ENCODE peak calls at places on chromosomes 3 and 15, in six cellular contexts. E is HCT116, B is PC-3, C is GM23338, O is neural progenitor cell, Q is MM.1S. V is an unnamed sample.

GRCh38 chr3:48926425-48927392 is 8.1 kb downstream of the ARIH2 start:
- DNase-seq in E (no peak), B (peak; percentile 39), O (no peak), Q (no peak), C (no peak), V (peak; percentile 13)

GRCh38 chr3:86958534-86958933 is 32.4 kb downstream of the VGLL3 start:
- DNase-seq in C (peak; percentile 26), O (no peak), B (peak; percentile 34), Q (no peak), E (no peak), V (no peak)

GRCh38 chr3:118782755-118783202 is 251.9 kb downstream of the IGSF11 start:
- DNase-seq in C (no peak), E (peak; percentile 34), Q (no peak), O (no peak), B (peak; percentile 45), V (no peak)

GRCh38 chr3:81198766-81199165 is 562.7 kb downstream of the GBE1 start:
- DNase-seq in O (no peak), Q (no peak), B (peak; percentile 17), E (no peak), C (no peak), V (no peak)

GRCh38 chr15:70584838-70585706 is 178.3 kb downstream of the UACA start:
- DNase-seq in C (peak; percentile 85), E (peak; percentile 38), Q (no peak), O (peak; percentile 89), B (peak; percentile 78), V (peak; percentile 81)

GRCh38 chr15:78384651-78385050 is 44.5 kb downstream of the CRABP1 start:
- DNase-seq in B (no peak), Q (no peak), E (no peak), O (no peak), C (no peak), V (no peak)

GRCh38 chr15:40282144-40282869 is 557 bp downstream of the ANKRD63 start:
- DNase-seq in B (peak; percentile 43), C (peak; percentile 75), O (peak; percentile 84), E (no peak), Q (no peak), V (peak; percentile 54)

GRCh38 chr15:39624806-39625205 is 43.9 kb downstream of the THBS1 start:
- DNase-seq in E (no peak), Q (peak; percentile 80), O (no peak), C (no peak), B (peak; percentile 88), V (peak; percentile 43)

GRCh38 chr3:153704115-153704514 is 417.1 kb upstream of the ARHGEF26 start:
- DNase-seq in E (no peak), Q (no peak), C (no peak), O (no peak), B (peak; percentile 61), V (no peak)

GRCh38 chr3:15682766-15683165 is 81.2 kb downstream of the BTD start:
- DNase-seq in O (no peak), Q (no peak), C (no peak), E (no peak), B (no peak), V (no peak)

GRCh38 chr3:71776543-71776942 is 8.4 kb downstream of the PROK2 start:
- DNase-seq in C (no peak), E (no peak), B (no peak), O (no peak), Q (no peak), V (no peak)

GRCh38 chr3:184618793-184619192 is 57.2 kb downstream of the EPHB3 start:
- DNase-seq in O (no peak), C (no peak), Q (no peak), B (no peak), E (no peak), V (no peak)

GRCh38 chr3:128482175-128482856 is 10.7 kb downstream of the GATA2 start:
- DNase-seq in E (no peak), B (no peak), Q (no peak), C (no peak), O (peak; percentile 48), V (no peak)
- H3K4me1 ChIP-seq in E (peaks cover 8% of the 10 kb centered on the region), B (peaks cover 43% of the 10 kb centered on the region), Q (no peaks in the 10 kb centered on the region), C (peaks cover 51% of the 10 kb centered on the region), O (peaks cover 51% of the 10 kb centered on the region), V (peaks cover 21% of the 10 kb centered on the region)

GRCh38 chr15:89172921-89173320 is 48.5 kb downstream of the RLBP1 start:
- DNase-seq in Q (no peak), E (no peak), O (no peak), C (no peak), B (no peak), V (no peak)
- TF ChIP-seq EZH2phosphoT487 in Q (no peak), E (no peak), O (no peak), C (no peak), B (no peak), V (no peak)

DNA sequence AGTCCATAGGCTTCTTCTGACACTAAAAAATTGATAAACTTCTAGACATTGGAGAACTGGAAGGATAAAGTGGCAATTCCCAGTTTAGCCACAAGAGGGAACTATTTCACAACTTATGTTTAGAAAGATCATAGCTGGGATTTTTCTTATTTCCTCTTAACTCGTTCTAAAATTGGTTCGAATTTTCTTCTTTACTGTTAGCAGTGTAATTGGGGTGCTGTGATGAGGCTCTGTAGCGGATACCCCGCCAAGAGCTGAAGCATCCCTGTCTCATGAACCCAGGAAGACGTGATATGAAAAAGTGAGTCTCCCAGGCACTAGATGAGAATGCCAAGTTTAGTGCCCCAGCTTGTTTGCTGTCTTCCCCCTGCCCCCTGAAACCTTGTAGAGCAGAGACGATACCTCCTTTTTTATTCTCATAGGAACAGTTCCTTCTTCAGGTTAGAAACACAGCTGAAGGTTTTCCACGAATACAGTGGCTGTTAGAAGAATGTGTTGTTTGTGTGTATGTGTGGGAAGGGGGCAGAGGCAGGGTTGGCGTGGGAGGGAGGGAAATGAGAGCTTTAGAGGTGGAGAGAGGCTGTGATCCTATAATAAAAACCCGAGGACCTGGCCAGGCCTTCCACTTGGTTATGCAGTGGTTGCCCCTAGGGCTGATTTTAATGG is 85.2 kb downstream of the PDCD6IP start:
- DNase-seq in O (peak; percentile 59), B (peak; percentile 85), Q (peak; percentile 55), E (peak; percentile 23), C (peak; percentile 76), V (peak; percentile 60)
- H3K4me3 ChIP-seq in O (peak overlapping the region; percentile 16), B (no peak overlapping the region), Q (peak overlapping the region; percentile 21), E (no peak overlapping the region), C (no peak overlapping the region), V (no peak overlapping the region)

DNA sequence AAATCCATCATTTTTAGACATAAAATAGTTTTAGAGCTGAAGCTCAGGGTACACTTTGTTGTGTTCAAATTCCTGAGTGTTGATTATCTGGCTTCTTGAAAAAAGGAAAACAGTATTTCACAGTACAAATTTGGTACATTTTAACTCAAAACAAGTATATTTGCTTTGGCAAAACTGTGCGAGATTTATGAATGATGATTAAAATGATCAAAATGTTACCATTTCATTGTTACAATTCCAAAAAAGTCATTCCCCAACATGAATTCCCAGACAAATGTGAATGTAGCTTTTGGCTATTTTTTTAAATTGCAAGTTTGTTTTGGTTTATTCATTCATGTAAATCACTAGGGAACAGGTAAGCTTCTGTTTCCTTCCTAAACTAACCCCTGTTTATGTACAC is 347.4 kb upstream of the DCBLD2 start:
- DNase-seq in B (peak; percentile 21), C (no peak), O (no peak), Q (no peak), E (no peak), V (no peak)
- H3K4me1 ChIP-seq in B (peaks cover 54% of the 10 kb centered on the region), C (no peaks in the 10 kb centered on the region), O (no peaks in the 10 kb centered on the region), Q (no peaks in the 10 kb centered on the region), E (no peaks in the 10 kb centered on the region), V (no peaks in the 10 kb centered on the region)

DNA sequence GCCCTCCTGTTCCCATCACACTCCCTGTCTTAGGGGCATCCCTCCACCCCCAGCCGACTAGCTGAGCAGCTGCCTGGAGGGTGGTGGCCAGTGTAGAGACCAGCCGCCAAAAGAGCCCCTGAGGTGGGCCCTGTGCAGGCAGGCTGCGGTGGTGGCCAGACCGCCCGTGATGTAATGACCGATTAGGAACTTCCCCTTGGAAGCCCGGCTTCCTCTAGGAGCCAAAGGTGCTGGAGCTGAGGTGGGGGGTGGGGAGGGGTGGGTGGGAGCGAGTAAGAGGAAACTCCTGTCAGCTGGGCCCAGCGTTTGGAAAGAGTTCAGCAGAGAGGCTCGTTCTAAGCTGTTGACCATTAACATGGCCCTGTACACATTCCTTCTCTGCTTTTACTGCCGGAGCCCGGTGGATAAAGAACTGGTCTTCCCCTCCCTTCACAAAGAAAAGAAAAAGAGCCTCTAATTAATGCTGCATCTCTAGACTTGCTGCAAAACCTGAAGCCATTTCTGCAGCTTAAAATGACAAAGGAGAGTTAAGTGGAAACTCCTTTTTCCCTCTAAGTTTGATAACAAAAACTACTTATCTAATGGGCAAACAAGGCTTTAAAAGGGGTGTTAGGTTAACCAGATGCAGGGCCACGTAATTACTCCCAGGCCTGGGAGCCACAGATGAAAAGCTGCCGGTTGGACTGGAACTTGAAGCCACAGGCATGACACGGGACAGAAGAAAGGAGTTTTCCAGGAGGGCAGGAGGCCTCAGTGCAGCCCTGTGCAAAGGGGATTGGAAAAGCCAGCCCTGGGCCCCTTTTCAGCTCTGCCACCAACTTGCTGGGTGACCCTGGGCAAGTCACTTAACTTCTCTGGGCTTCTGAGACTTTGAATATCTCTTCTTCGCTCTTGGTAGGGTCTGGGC is 71.2 kb downstream of the SMAD6 start:
- DNase-seq in E (no peak), C (peak; percentile 19), O (peak; percentile 74), B (no peak), Q (no peak), V (peak; percentile 78)
- TF ChIP-seq EZH2phosphoT487 in E (no peak), C (no peak), O (no peak), B (no peak), Q (no peak), V (no peak)

GRCh38 chr15:90883526-90883931 is 775 bp upstream of the FES start:
- DNase-seq in E (no peak), B (no peak), Q (no peak), O (no peak), C (peak; percentile 18), V (no peak)
- H3K4me3 ChIP-seq in E (no peak overlapping the region), B (no peak overlapping the region), Q (no peak overlapping the region), O (no peak overlapping the region), C (peak overlapping the region; percentile 57), V (no peak overlapping the region)

GRCh38 chr15:84699538-84700191 is 16.3 kb downstream of the SEC11A start:
- DNase-seq in C (no peak), O (no peak), E (no peak), B (no peak), Q (no peak), V (no peak)

GRCh38 chr15:84697353-84697990 is 18.5 kb downstream of the SEC11A start:
- DNase-seq in Q (no peak), E (no peak), B (no peak), C (no peak), O (no peak), V (no peak)

GRCh38 chr15:84696757-84697156 is 19.2 kb downstream of the SEC11A start:
- DNase-seq in O (no peak), C (no peak), E (no peak), Q (no peak), B (no peak), V (no peak)
- H3K4me1 ChIP-seq in O (no peaks in the 10 kb centered on the region), C (no peaks in the 10 kb centered on the region), E (peaks cover 16% of the 10 kb centered on the region), Q (no peaks in the 10 kb centered on the region), B (no peaks in the 10 kb centered on the region), V (no peaks in the 10 kb centered on the region)

GRCh38 chr3:79002465-79003372 is 765.1 kb downstream of the ROBO1 start:
- DNase-seq in Q (no peak), B (no peak), E (no peak), O (no peak), C (no peak), V (no peak)
- TF ChIP-seq EZH2phosphoT487 in Q (no peak), B (no peak), E (no peak), O (no peak), C (no peak), V (no peak)

GRCh38 chr3:126025116-126025729 is 56.2 kb downstream of the ROPN1B start:
- DNase-seq in E (no peak), B (no peak), O (no peak), Q (no peak), C (no peak), V (no peak)
- H3K4me3 ChIP-seq in E (no peak overlapping the region), B (no peak overlapping the region), O (no peak overlapping the region), Q (no peak overlapping the region), C (no peak overlapping the region), V (no peak overlapping the region)

GRCh38 chr3:53790470-53790869 is 55.7 kb downstream of the CHDH start:
- DNase-seq in Q (no peak), C (no peak), B (no peak), E (no peak), O (no peak), V (no peak)
- H3K4me1 ChIP-seq in Q (no peaks in the 10 kb centered on the region), C (peaks cover 5% of the 10 kb centered on the region), B (peaks cover under 1% of the 10 kb centered on the region), E (peaks cover 10% of the 10 kb centered on the region), O (peaks cover 15% of the 10 kb centered on the region), V (no peaks in the 10 kb centered on the region)